ENCODE peak calls at places on chromosomes 1 and 21, in eight cellular contexts. One of them, this sample, is unnamed.

GRCh38 chr1:245154429-245155185 is at the start of gene KIF26B:
- DNase-seq in BJ: no peak
- DNase-seq in lung: no peak
- DNase-seq in tibial artery: no peak
- DNase-seq in heart left ventricle: peak
- DNase-seq in fibroblast of villous mesenchyme: peak
- DNase-seq in pancreas: peak
- DNase-seq in ovary: peak
- DNase-seq in this sample: peak

GRCh38 chr1:219492676-219493075 is 120.2 kb downstream of the ZC3H11B start:
- DNase-seq in BJ: no peak
- DNase-seq in lung: no peak
- DNase-seq in tibial artery: no peak
- DNase-seq in heart left ventricle: no peak
- DNase-seq in fibroblast of villous mesenchyme: no peak
- DNase-seq in pancreas: no peak
- DNase-seq in ovary: no peak
- DNase-seq in this sample: no peak

GRCh38 chr1:183178490-183178889 is 7.6 kb upstream of the LAMC2 start:
- DNase-seq in BJ: no peak
- DNase-seq in lung: no peak
- DNase-seq in tibial artery: no peak
- DNase-seq in heart left ventricle: no peak
- DNase-seq in fibroblast of villous mesenchyme: no peak
- DNase-seq in pancreas: no peak
- DNase-seq in ovary: no peak
- DNase-seq in this sample: peak

GRCh38 chr21:19031956-19032355 is 628.4 kb upstream of the TMPRSS15 start:
- DNase-seq in BJ: no peak
- DNase-seq in lung: no peak
- DNase-seq in tibial artery: no peak
- DNase-seq in heart left ventricle: no peak
- DNase-seq in fibroblast of villous mesenchyme: no peak
- DNase-seq in pancreas: no peak
- DNase-seq in ovary: no peak
- DNase-seq in this sample: no peak

GRCh38 chr21:42312626-42313104 is 2.5 kb downstream of the TFF3 start:
- DNase-seq in BJ: no peak
- DNase-seq in lung: no peak
- DNase-seq in tibial artery: no peak
- DNase-seq in heart left ventricle: no peak
- DNase-seq in fibroblast of villous mesenchyme: no peak
- DNase-seq in pancreas: no peak
- DNase-seq in ovary: no peak
- DNase-seq in this sample: no peak

GRCh38 chr21:37551406-37552355 is 185.1 kb downstream of the DYRK1A start:
- DNase-seq in BJ: no peak
- DNase-seq in lung: peak
- DNase-seq in tibial artery: no peak
- DNase-seq in heart left ventricle: no peak
- DNase-seq in fibroblast of villous mesenchyme: peak
- DNase-seq in pancreas: no peak
- DNase-seq in ovary: peak
- DNase-seq in this sample: peak

GRCh38 chr1:68213843-68214242 is 18.5 kb downstream of the WLS start:
- DNase-seq in BJ: no peak
- DNase-seq in lung: peak
- DNase-seq in tibial artery: peak
- DNase-seq in heart left ventricle: peak
- DNase-seq in fibroblast of villous mesenchyme: peak
- DNase-seq in pancreas: peak
- DNase-seq in ovary: peak
- DNase-seq in this sample: peak

GRCh38 chr1:154729031-154729442 is 121.1 kb upstream of the ADAR start:
- DNase-seq in BJ: no peak
- DNase-seq in lung: no peak
- DNase-seq in tibial artery: no peak
- DNase-seq in heart left ventricle: no peak
- DNase-seq in fibroblast of villous mesenchyme: peak
- DNase-seq in pancreas: no peak
- DNase-seq in ovary: no peak
- DNase-seq in this sample: peak

GRCh38 chr1:155847823-155848529 is 9.0 kb downstream of the GON4L start:
- DNase-seq in BJ: no peak
- DNase-seq in lung: no peak
- DNase-seq in tibial artery: no peak
- DNase-seq in heart left ventricle: no peak
- DNase-seq in fibroblast of villous mesenchyme: no peak
- DNase-seq in pancreas: no peak
- DNase-seq in ovary: no peak
- DNase-seq in this sample: no peak

GRCh38 chr1:18807334-18808063 is 52.0 kb downstream of the TAS1R2 start:
- DNase-seq in BJ: no peak
- DNase-seq in lung: no peak
- DNase-seq in tibial artery: no peak
- DNase-seq in heart left ventricle: no peak
- DNase-seq in fibroblast of villous mesenchyme: no peak
- DNase-seq in pancreas: no peak
- DNase-seq in ovary: no peak
- DNase-seq in this sample: no peak

GRCh38 chr21:46081022-46081861 is 16.7 kb upstream of the COL6A2 start:
- DNase-seq in BJ: no peak
- DNase-seq in lung: peak
- DNase-seq in tibial artery: peak
- DNase-seq in heart left ventricle: no peak
- DNase-seq in fibroblast of villous mesenchyme: no peak
- DNase-seq in pancreas: no peak
- DNase-seq in ovary: peak
- DNase-seq in this sample: no peak

GRCh38 chr1:4681026-4681425 is 26.6 kb downstream of the AJAP1 start:
- DNase-seq in BJ: no peak
- DNase-seq in lung: no peak
- DNase-seq in tibial artery: no peak
- DNase-seq in heart left ventricle: no peak
- DNase-seq in fibroblast of villous mesenchyme: no peak
- DNase-seq in pancreas: no peak
- DNase-seq in ovary: no peak
- DNase-seq in this sample: no peak

GRCh38 chr1:10726355-10726754 is 70.1 kb downstream of the CASZ1 start:
- DNase-seq in BJ: no peak
- DNase-seq in lung: peak
- DNase-seq in tibial artery: peak
- DNase-seq in heart left ventricle: peak
- DNase-seq in fibroblast of villous mesenchyme: no peak
- DNase-seq in pancreas: no peak
- DNase-seq in ovary: no peak
- DNase-seq in this sample: no peak

GRCh38 chr1:148318123-148318899 is 164.8 kb downstream of the PPIAL4G start:
- DNase-seq in BJ: no peak
- DNase-seq in lung: peak
- DNase-seq in tibial artery: no peak
- DNase-seq in heart left ventricle: no peak
- DNase-seq in fibroblast of villous mesenchyme: peak
- DNase-seq in pancreas: no peak
- DNase-seq in ovary: no peak
- DNase-seq in this sample: peak

GRCh38 chr1:185774384-185774783 is 40.2 kb downstream of the HMCN1 start:
- DNase-seq in BJ: no peak
- DNase-seq in lung: no peak
- DNase-seq in tibial artery: no peak
- DNase-seq in heart left ventricle: no peak
- DNase-seq in fibroblast of villous mesenchyme: no peak
- DNase-seq in pancreas: no peak
- DNase-seq in ovary: no peak
- DNase-seq in this sample: no peak

GRCh38 chr1:63864224-63864623 is 90.4 kb downstream of the ROR1 start:
- DNase-seq in BJ: no peak
- DNase-seq in lung: no peak
- DNase-seq in tibial artery: no peak
- DNase-seq in heart left ventricle: no peak
- DNase-seq in fibroblast of villous mesenchyme: no peak
- DNase-seq in pancreas: no peak
- DNase-seq in ovary: no peak
- DNase-seq in this sample: no peak

GRCh38 chr1:23959461-23960290 is at the start of gene PNRC2:
- DNase-seq in BJ: peak
- DNase-seq in lung: peak
- DNase-seq in tibial artery: peak
- DNase-seq in heart left ventricle: peak
- DNase-seq in fibroblast of villous mesenchyme: peak
- DNase-seq in pancreas: peak
- DNase-seq in ovary: peak
- DNase-seq in this sample: peak
- TF ChIP-seq CTCF in BJ: no peak
- TF ChIP-seq CTCF in lung: no peak
- TF ChIP-seq CTCF in tibial artery: no peak
- TF ChIP-seq CTCF in heart left ventricle: no peak
- TF ChIP-seq CTCF in fibroblast of villous mesenchyme: no peak
- TF ChIP-seq CTCF in pancreas: no peak
- TF ChIP-seq CTCF in ovary: no peak
- TF ChIP-seq CTCF in this sample: no peak

GRCh38 chr1:200526709-200527612 is 93.6 kb downstream of the KIF14 start:
- DNase-seq in BJ: no peak
- DNase-seq in lung: no peak
- DNase-seq in tibial artery: no peak
- DNase-seq in heart left ventricle: no peak
- DNase-seq in fibroblast of villous mesenchyme: no peak
- DNase-seq in pancreas: no peak
- DNase-seq in ovary: no peak
- DNase-seq in this sample: no peak

GRCh38 chr1:200527670-200528069 is 92.9 kb downstream of the KIF14 start:
- DNase-seq in BJ: no peak
- DNase-seq in lung: no peak
- DNase-seq in tibial artery: no peak
- DNase-seq in heart left ventricle: no peak
- DNase-seq in fibroblast of villous mesenchyme: no peak
- DNase-seq in pancreas: no peak
- DNase-seq in ovary: no peak
- DNase-seq in this sample: no peak

GRCh38 chr1:200528838-200529565 is 91.5 kb downstream of the KIF14 start:
- DNase-seq in BJ: no peak
- DNase-seq in lung: no peak
- DNase-seq in tibial artery: no peak
- DNase-seq in heart left ventricle: no peak
- DNase-seq in fibroblast of villous mesenchyme: no peak
- DNase-seq in pancreas: no peak
- DNase-seq in ovary: no peak
- DNase-seq in this sample: no peak

GRCh38 chr1:200535605-200536004 is 84.9 kb downstream of the KIF14 start:
- DNase-seq in BJ: no peak
- DNase-seq in lung: no peak
- DNase-seq in tibial artery: no peak
- DNase-seq in heart left ventricle: no peak
- DNase-seq in fibroblast of villous mesenchyme: peak
- DNase-seq in pancreas: no peak
- DNase-seq in ovary: no peak
- DNase-seq in this sample: peak

DNA sequence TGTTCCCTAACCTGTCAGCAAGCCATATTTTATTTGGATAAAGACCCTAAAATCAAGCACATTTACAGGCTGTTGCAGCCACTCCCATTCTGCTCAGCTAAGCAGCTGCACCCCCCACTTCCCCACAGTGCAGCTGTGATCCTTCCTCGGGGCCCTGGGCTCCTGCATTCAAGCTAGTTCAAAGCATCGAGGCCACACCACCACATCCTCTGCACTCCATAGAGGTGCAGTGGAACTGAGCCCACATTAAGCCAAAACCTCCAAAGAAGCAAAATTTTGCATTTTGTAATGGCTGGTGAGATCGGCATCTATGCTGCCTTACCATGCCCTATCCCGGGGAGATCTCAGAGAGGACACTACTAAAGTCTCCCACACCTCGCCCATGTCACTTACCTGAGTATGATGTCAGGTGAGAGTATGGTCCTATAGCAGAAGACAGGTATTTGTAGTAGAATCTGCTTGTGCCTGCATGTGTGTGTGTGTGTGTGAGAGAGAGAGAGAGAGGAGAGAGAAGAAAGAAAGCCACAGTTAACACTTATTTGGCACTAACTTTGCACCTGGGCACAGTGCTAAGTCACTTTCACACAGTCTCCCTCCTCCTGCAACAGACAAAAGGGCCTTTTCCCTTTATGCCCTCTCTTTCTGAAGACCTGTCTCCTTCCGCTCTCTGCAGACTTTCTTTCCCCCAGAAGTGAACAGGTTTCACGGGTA is 89.8 kb downstream of the KIF14 start:
- DNase-seq in BJ: no peak
- DNase-seq in lung: no peak
- DNase-seq in tibial artery: no peak
- DNase-seq in heart left ventricle: no peak
- DNase-seq in fibroblast of villous mesenchyme: no peak
- DNase-seq in pancreas: no peak
- DNase-seq in ovary: no peak
- DNase-seq in this sample: no peak
- H3K4me3 ChIP-seq in BJ: no peak
- H3K4me3 ChIP-seq in lung: no peak
- H3K4me3 ChIP-seq in tibial artery: no peak
- H3K4me3 ChIP-seq in heart left ventricle: no peak
- H3K4me3 ChIP-seq in fibroblast of villous mesenchyme: no peak
- H3K4me3 ChIP-seq in pancreas: no peak
- H3K4me3 ChIP-seq in ovary: no peak
- H3K4me3 ChIP-seq in this sample: no peak

DNA sequence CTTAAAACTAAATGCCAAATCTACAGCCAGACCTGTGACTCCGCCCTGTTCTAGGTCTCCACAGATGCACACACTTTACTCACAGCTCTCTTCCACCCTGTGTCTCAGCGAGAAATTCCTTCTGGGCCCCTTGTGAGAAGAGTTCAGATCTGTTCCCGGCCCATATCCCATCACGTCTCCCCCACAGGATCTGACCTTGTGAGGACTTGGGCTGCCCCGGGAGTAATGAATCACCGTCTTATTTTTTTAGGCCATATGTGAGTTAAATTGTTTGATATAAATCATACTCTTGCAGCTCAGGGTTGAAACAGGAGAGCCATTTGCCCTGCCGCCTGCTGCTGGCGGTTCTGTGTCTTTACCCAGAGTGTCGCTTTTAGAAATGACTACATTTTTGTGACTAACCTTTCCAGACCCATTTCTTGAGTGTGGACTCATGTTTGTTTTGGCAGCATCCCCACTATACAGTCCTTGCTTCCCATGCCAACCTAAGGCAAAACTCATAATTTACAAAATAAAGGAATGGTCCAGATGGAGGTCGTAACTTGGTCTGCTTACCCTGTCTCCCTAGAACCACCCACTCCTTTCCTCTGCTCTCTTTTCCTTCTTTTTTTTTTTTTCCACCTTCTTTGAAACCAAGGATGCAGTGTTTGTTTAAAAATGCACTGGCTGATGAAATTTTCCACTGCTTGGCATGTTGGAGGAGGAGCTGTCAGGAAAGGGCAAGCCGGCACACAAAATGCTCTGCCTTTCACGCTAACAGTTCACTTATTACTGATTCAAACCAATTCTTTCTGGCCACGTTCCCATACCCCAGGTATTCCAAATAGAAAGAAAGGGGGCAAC is 98.0 kb upstream of the C1orf105 start:
- DNase-seq in BJ: peak
- DNase-seq in lung: peak
- DNase-seq in tibial artery: peak
- DNase-seq in heart left ventricle: peak
- DNase-seq in fibroblast of villous mesenchyme: peak
- DNase-seq in pancreas: peak
- DNase-seq in ovary: no peak
- DNase-seq in this sample: peak
- TF ChIP-seq CTCF in BJ: peak
- TF ChIP-seq CTCF in lung: no peak
- TF ChIP-seq CTCF in tibial artery: peak
- TF ChIP-seq CTCF in heart left ventricle: no peak
- TF ChIP-seq CTCF in fibroblast of villous mesenchyme: no peak
- TF ChIP-seq CTCF in pancreas: no peak
- TF ChIP-seq CTCF in ovary: no peak
- TF ChIP-seq CTCF in this sample: peak

GRCh38 chr1:214551052-214551435 is 358 bp downstream of the PTPN14 start:
- DNase-seq in BJ: no peak
- DNase-seq in lung: peak
- DNase-seq in tibial artery: peak
- DNase-seq in heart left ventricle: peak
- DNase-seq in fibroblast of villous mesenchyme: no peak
- DNase-seq in pancreas: peak
- DNase-seq in ovary: no peak
- DNase-seq in this sample: no peak
- H3K4me3 ChIP-seq in BJ: peak
- H3K4me3 ChIP-seq in lung: peak
- H3K4me3 ChIP-seq in tibial artery: peak
- H3K4me3 ChIP-seq in heart left ventricle: peak
- H3K4me3 ChIP-seq in fibroblast of villous mesenchyme: peak
- H3K4me3 ChIP-seq in pancreas: peak
- H3K4me3 ChIP-seq in ovary: peak
- H3K4me3 ChIP-seq in this sample: peak